ENCODE peak calls at places on chromosomes 6 and 20, in six cellular contexts. One of them, this sample, is unnamed. For H3K9me3, the result is how much of the 10 kb centered on the place peaks cover.

GRCh38 chr6:170062904-170063220 is 228.0 kb downstream of the DLL1 start:
- DNase-seq in small intestine: no peak
- DNase-seq in psoas muscle: no peak
- DNase-seq in tibial artery: no peak
- DNase-seq in effector memory CD4-positive, alpha-beta T cell: no peak
- DNase-seq in PC-3: no peak
- DNase-seq in this sample: no peak

GRCh38 chr20:21099653-21100589 is 6.2 kb downstream of the LINC00237 start:
- DNase-seq in small intestine: peak
- DNase-seq in psoas muscle: peak
- DNase-seq in tibial artery: no peak
- DNase-seq in effector memory CD4-positive, alpha-beta T cell: peak
- DNase-seq in PC-3: no peak
- DNase-seq in this sample: no peak

GRCh38 chr6:119544325-119545150 is 195.0 kb upstream of the MAN1A1 start:
- DNase-seq in small intestine: no peak
- DNase-seq in psoas muscle: no peak
- DNase-seq in tibial artery: no peak
- DNase-seq in effector memory CD4-positive, alpha-beta T cell: no peak
- DNase-seq in PC-3: no peak
- DNase-seq in this sample: no peak

GRCh38 chr20:42338274-42339172 is 720.3 kb upstream of the CHD6 start:
- DNase-seq in small intestine: no peak
- DNase-seq in psoas muscle: peak
- DNase-seq in tibial artery: no peak
- DNase-seq in effector memory CD4-positive, alpha-beta T cell: no peak
- DNase-seq in PC-3: no peak
- DNase-seq in this sample: no peak

GRCh38 chr6:146813554-146813953 is 214.8 kb downstream of the ADGB start:
- DNase-seq in small intestine: no peak
- DNase-seq in psoas muscle: no peak
- DNase-seq in tibial artery: no peak
- DNase-seq in effector memory CD4-positive, alpha-beta T cell: no peak
- DNase-seq in PC-3: peak
- DNase-seq in this sample: no peak

GRCh38 chr6:79313254-79313653 is 78.8 kb upstream of the HMGN3 start:
- DNase-seq in small intestine: no peak
- DNase-seq in psoas muscle: no peak
- DNase-seq in tibial artery: no peak
- DNase-seq in effector memory CD4-positive, alpha-beta T cell: no peak
- DNase-seq in PC-3: peak
- DNase-seq in this sample: no peak

GRCh38 chr6:33425668-33426577 is 6.1 kb downstream of the SYNGAP1 start:
- DNase-seq in small intestine: peak
- DNase-seq in psoas muscle: peak
- DNase-seq in tibial artery: peak
- DNase-seq in effector memory CD4-positive, alpha-beta T cell: peak
- DNase-seq in PC-3: peak
- DNase-seq in this sample: no peak

GRCh38 chr6:127459231-127459641 is at the start of gene KIAA0408:
- DNase-seq in small intestine: peak
- DNase-seq in psoas muscle: peak
- DNase-seq in tibial artery: peak
- DNase-seq in effector memory CD4-positive, alpha-beta T cell: no peak
- DNase-seq in PC-3: peak
- DNase-seq in this sample: no peak

DNA sequence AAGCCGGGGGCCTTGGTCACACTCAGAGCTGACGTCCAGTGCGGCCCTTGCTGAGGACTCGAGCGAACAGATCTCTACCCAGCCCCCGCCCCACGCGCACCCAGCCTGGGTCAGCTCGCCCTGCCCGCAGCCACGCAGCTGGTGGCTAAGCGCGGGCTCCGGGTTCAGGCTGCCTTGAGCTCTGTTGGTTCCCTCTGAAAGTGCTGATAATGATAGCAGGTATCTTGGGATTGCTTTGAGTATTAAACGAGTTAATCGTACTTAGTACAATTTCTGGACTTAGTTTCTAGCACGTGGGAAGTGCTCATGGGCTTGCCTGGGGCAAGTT is 88.1 kb upstream of the TGM3 start:
- DNase-seq in small intestine: no peak
- DNase-seq in psoas muscle: no peak
- DNase-seq in tibial artery: no peak
- DNase-seq in effector memory CD4-positive, alpha-beta T cell: no peak
- DNase-seq in PC-3: no peak
- DNase-seq in this sample: no peak
- H3K4me3 ChIP-seq in small intestine: no peak
- H3K4me3 ChIP-seq in psoas muscle: peak
- H3K4me3 ChIP-seq in tibial artery: peak
- H3K4me3 ChIP-seq in effector memory CD4-positive, alpha-beta T cell: peak
- H3K4me3 ChIP-seq in PC-3: peak
- H3K4me3 ChIP-seq in this sample: peak

GRCh38 chr20:36061754-36062153 is 92.8 kb upstream of the EPB41L1 start:
- DNase-seq in small intestine: no peak
- DNase-seq in psoas muscle: peak
- DNase-seq in tibial artery: no peak
- DNase-seq in effector memory CD4-positive, alpha-beta T cell: no peak
- DNase-seq in PC-3: no peak
- DNase-seq in this sample: no peak
- H3K27ac ChIP-seq in small intestine: no peak
- H3K27ac ChIP-seq in psoas muscle: no peak
- H3K27ac ChIP-seq in tibial artery: no peak
- H3K27ac ChIP-seq in effector memory CD4-positive, alpha-beta T cell: no peak
- H3K27ac ChIP-seq in PC-3: no peak
- H3K27ac ChIP-seq in this sample: no peak

DNA sequence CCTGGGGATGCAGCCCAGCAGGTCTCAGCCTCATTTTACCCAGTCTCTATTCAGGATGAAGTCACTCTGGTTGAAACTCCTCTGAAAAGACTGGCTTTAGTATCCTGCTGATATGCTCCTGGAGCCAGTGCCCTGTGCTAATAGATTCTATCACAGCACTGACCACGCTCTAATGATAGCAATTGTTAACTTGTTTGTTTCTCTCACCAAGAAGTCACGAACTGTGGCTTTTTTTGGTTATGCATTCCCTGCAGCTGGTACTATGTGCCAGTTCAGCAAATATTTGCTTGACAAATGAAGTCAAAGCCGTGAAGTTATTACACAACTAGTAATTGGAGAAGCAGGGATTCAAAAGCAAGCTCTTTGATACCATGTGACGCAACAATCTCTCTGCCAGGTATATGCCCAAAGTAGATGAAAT is 754.6 kb downstream of the KIF16B start:
- DNase-seq in small intestine: no peak
- DNase-seq in psoas muscle: no peak
- DNase-seq in tibial artery: no peak
- DNase-seq in effector memory CD4-positive, alpha-beta T cell: no peak
- DNase-seq in PC-3: peak
- DNase-seq in this sample: no peak
- H3K9me3 ChIP-seq in small intestine: under half
- H3K9me3 ChIP-seq in psoas muscle: under half
- H3K9me3 ChIP-seq in tibial artery: under half
- H3K9me3 ChIP-seq in effector memory CD4-positive, alpha-beta T cell: under half
- H3K9me3 ChIP-seq in PC-3: under half
- H3K9me3 ChIP-seq in this sample: under half

DNA sequence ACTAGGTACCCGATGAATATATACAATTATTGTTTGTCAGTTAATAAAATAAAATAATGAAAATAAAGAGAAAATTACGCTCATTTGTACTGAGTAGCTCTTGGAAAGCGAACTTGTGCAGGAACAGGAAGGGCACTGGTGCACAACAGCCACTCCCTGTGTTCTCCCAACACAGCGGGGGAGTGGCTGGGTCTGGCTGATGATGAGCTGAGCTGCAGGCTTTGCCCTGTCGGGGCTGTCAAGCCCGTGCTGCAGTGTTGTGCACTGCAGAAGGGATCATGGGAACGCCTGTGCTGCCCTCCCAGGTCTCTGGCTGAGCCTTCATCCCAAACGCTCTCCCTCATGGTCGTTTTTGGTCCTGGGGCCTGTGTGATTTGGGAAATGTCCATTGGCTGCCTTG is 131.7 kb upstream of the MAP3K4 start:
- DNase-seq in small intestine: no peak
- DNase-seq in psoas muscle: no peak
- DNase-seq in tibial artery: no peak
- DNase-seq in effector memory CD4-positive, alpha-beta T cell: no peak
- DNase-seq in PC-3: no peak
- DNase-seq in this sample: no peak
- H3K4me3 ChIP-seq in small intestine: no peak
- H3K4me3 ChIP-seq in psoas muscle: no peak
- H3K4me3 ChIP-seq in tibial artery: no peak
- H3K4me3 ChIP-seq in effector memory CD4-positive, alpha-beta T cell: no peak
- H3K4me3 ChIP-seq in PC-3: no peak
- H3K4me3 ChIP-seq in this sample: no peak

DNA sequence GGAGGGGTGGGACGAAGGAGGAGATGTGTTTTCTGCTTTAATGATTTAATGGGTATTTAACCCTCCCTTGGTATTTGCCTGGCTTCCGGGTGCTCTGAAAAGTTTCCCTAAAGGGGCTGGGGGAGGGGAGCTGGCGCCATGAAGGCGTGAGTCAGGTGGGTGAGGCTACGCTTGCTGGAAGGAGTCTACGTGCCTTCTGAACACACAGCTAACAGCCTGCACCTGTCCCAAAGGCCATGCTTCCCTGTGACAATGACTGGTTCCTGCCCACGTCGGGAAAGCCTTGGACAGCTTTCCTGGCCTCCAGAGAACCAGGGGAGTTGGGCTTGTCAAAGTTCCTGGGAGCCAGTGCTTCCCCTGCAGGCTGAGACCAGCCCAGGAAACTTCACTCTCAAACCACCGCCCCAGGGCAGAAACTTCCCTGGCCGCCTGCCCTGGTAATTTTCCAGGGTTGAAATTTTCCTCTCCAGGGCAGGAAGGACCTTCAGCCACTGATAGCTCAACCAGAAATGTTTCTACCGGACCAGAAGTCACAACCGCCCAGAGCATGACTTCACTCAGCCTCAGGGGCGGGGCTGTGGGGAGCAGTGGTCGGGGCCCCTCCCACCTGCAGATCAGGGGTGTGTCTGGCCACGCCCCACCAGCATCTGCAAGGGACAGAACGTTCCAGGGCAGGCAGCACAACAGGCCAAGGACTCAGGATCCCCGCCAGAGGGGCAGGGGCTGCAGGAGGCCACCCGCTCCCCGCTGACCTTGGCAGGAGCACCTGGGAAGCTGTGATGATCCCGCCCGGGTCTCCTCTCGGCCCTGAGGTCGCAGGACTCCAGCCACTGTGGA is 18.6 kb upstream of the SLCO4A1 start:
- DNase-seq in small intestine: peak
- DNase-seq in psoas muscle: peak
- DNase-seq in tibial artery: peak
- DNase-seq in effector memory CD4-positive, alpha-beta T cell: peak
- DNase-seq in PC-3: peak
- DNase-seq in this sample: no peak
- H3K27ac ChIP-seq in small intestine: peak
- H3K27ac ChIP-seq in psoas muscle: peak
- H3K27ac ChIP-seq in tibial artery: peak
- H3K27ac ChIP-seq in effector memory CD4-positive, alpha-beta T cell: no peak
- H3K27ac ChIP-seq in PC-3: peak
- H3K27ac ChIP-seq in this sample: no peak

GRCh38 chr20:33662172-33662571 is at the start of gene C20orf144:
- DNase-seq in small intestine: no peak
- DNase-seq in psoas muscle: no peak
- DNase-seq in tibial artery: no peak
- DNase-seq in effector memory CD4-positive, alpha-beta T cell: no peak
- DNase-seq in PC-3: no peak
- DNase-seq in this sample: no peak

GRCh38 chr20:33664762-33665144 is 2.0 kb upstream of the ACTL10 start:
- DNase-seq in small intestine: no peak
- DNase-seq in psoas muscle: no peak
- DNase-seq in tibial artery: no peak
- DNase-seq in effector memory CD4-positive, alpha-beta T cell: no peak
- DNase-seq in PC-3: no peak
- DNase-seq in this sample: no peak

GRCh38 chr20:33666293-33667244 is at the start of gene ACTL10:
- DNase-seq in small intestine: peak
- DNase-seq in psoas muscle: peak
- DNase-seq in tibial artery: peak
- DNase-seq in effector memory CD4-positive, alpha-beta T cell: peak
- DNase-seq in PC-3: peak
- DNase-seq in this sample: no peak

GRCh38 chr20:33663161-33664084 is 1.3 kb downstream of the C20orf144 start:
- DNase-seq in small intestine: peak
- DNase-seq in psoas muscle: peak
- DNase-seq in tibial artery: peak
- DNase-seq in effector memory CD4-positive, alpha-beta T cell: peak
- DNase-seq in PC-3: peak
- DNase-seq in this sample: no peak

DNA sequence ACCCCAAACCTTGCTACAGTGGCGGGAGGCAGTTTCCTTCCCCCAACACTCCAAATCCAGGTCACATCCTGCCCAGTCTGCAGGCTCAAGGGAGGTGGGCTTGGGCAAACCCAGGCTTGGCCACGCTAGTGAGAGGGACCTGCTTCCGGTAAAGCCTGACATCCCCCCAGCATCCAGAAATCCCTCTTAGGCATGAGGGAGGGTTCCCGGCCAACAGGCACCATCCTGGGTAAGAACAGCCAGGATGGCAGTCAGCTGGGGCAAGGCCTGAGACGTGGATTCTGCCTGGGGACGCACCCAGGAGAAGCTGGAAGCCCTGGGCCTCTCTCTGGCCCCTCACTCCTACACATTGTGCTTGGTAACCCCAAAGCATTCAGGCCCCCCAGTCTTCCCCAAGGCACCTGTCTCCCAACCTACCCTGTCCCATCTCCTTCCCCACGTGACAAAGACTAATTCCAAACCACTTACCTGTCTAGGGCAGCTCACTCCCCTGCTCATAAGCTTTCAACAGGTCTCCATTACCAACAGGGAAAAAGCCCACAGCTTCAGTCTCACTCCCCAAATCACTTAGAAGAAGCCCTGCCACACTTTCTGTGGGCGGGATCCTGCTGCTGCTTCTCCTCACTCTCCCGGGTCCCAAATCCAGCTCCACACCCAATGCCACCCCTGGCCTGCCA is 2.1 kb downstream of the C20orf144 start:
- DNase-seq in small intestine: no peak
- DNase-seq in psoas muscle: no peak
- DNase-seq in tibial artery: no peak
- DNase-seq in effector memory CD4-positive, alpha-beta T cell: no peak
- DNase-seq in PC-3: no peak
- DNase-seq in this sample: no peak
- H3K9me3 ChIP-seq in small intestine: under half
- H3K9me3 ChIP-seq in psoas muscle: under half
- H3K9me3 ChIP-seq in tibial artery: under half
- H3K9me3 ChIP-seq in effector memory CD4-positive, alpha-beta T cell: under half
- H3K9me3 ChIP-seq in PC-3: under half
- H3K9me3 ChIP-seq in this sample: under half

GRCh38 chr6:137177611-137178010 is 4.2 kb upstream of the IL22RA2 start:
- DNase-seq in small intestine: no peak
- DNase-seq in psoas muscle: no peak
- DNase-seq in tibial artery: no peak
- DNase-seq in effector memory CD4-positive, alpha-beta T cell: no peak
- DNase-seq in PC-3: no peak
- DNase-seq in this sample: no peak
- H3K4me3 ChIP-seq in small intestine: no peak
- H3K4me3 ChIP-seq in psoas muscle: no peak
- H3K4me3 ChIP-seq in tibial artery: no peak
- H3K4me3 ChIP-seq in effector memory CD4-positive, alpha-beta T cell: no peak
- H3K4me3 ChIP-seq in PC-3: no peak
- H3K4me3 ChIP-seq in this sample: no peak

GRCh38 chr6:131629656-131630055 is 1.6 kb upstream of the MED23 start:
- DNase-seq in small intestine: no peak
- DNase-seq in psoas muscle: no peak
- DNase-seq in tibial artery: peak
- DNase-seq in effector memory CD4-positive, alpha-beta T cell: no peak
- DNase-seq in PC-3: peak
- DNase-seq in this sample: no peak
- H3K27ac ChIP-seq in small intestine: no peak
- H3K27ac ChIP-seq in psoas muscle: no peak
- H3K27ac ChIP-seq in tibial artery: peak
- H3K27ac ChIP-seq in effector memory CD4-positive, alpha-beta T cell: no peak
- H3K27ac ChIP-seq in PC-3: peak
- H3K27ac ChIP-seq in this sample: no peak

This sample was measured in iPS DF 6.9.